ENCODE peak calls at places on chromosomes 5 and 9, in five cellular contexts. One of them, this sample, is unnamed. For H3K4me1, the result is how much of the 10 kb centered on the place peaks cover.

GRCh38 chr9:88953401-88954029 is 37.8 kb upstream of the S1PR3 start:
- DNase-seq in mucosa of descending colon: no peak
- DNase-seq in gastrocnemius medialis: no peak
- DNase-seq in MM.1S: no peak
- DNase-seq in PC-3: no peak
- DNase-seq in this sample: no peak

GRCh38 chr9:123415593-123415930 is 59.6 kb downstream of the CRB2 start:
- DNase-seq in MM.1S: no peak
- DNase-seq in gastrocnemius medialis: no peak
- DNase-seq in mucosa of descending colon: no peak
- DNase-seq in PC-3: no peak
- DNase-seq in this sample: peak

GRCh38 chr5:98330871-98331270 is 442.6 kb upstream of the RGMB start:
- DNase-seq in gastrocnemius medialis: no peak
- DNase-seq in PC-3: no peak
- DNase-seq in mucosa of descending colon: no peak
- DNase-seq in MM.1S: no peak
- DNase-seq in this sample: no peak

GRCh38 chr9:123282343-123283047 is 14.1 kb upstream of the STRBP start:
- DNase-seq in gastrocnemius medialis: no peak
- DNase-seq in PC-3: peak
- DNase-seq in mucosa of descending colon: no peak
- DNase-seq in MM.1S: no peak
- DNase-seq in this sample: no peak

GRCh38 chr5:107310181-107310580 is 360.6 kb downstream of the EFNA5 start:
- DNase-seq in gastrocnemius medialis: no peak
- DNase-seq in mucosa of descending colon: no peak
- DNase-seq in PC-3: no peak
- DNase-seq in MM.1S: no peak
- DNase-seq in this sample: no peak

GRCh38 chr5:133944263-133945230 is 23.9 kb downstream of the C5orf15 start:
- DNase-seq in MM.1S: peak
- DNase-seq in PC-3: peak
- DNase-seq in gastrocnemius medialis: no peak
- DNase-seq in mucosa of descending colon: peak
- DNase-seq in this sample: no peak

GRCh38 chr9:16445141-16445920 is 425.1 kb downstream of the BNC2 start:
- DNase-seq in gastrocnemius medialis: no peak
- DNase-seq in MM.1S: no peak
- DNase-seq in mucosa of descending colon: no peak
- DNase-seq in PC-3: peak
- DNase-seq in this sample: no peak

GRCh38 chr9:80885894-80886293 is 803.5 kb downstream of the TLE1 start:
- DNase-seq in gastrocnemius medialis: no peak
- DNase-seq in PC-3: peak
- DNase-seq in MM.1S: no peak
- DNase-seq in mucosa of descending colon: peak
- DNase-seq in this sample: no peak

GRCh38 chr5:38751103-38751502 is 94.7 kb upstream of the OSMR start:
- DNase-seq in MM.1S: no peak
- DNase-seq in PC-3: peak
- DNase-seq in mucosa of descending colon: no peak
- DNase-seq in gastrocnemius medialis: no peak
- DNase-seq in this sample: no peak

GRCh38 chr9:136024286-136024685 is 63.1 kb upstream of the UBAC1 start:
- DNase-seq in MM.1S: no peak
- DNase-seq in PC-3: no peak
- DNase-seq in mucosa of descending colon: no peak
- DNase-seq in gastrocnemius medialis: no peak
- DNase-seq in this sample: no peak

GRCh38 chr9:83538172-83538889 is at the start of gene FRMD3:
- DNase-seq in PC-3: peak
- DNase-seq in mucosa of descending colon: peak
- DNase-seq in gastrocnemius medialis: peak
- DNase-seq in MM.1S: peak
- DNase-seq in this sample: peak

GRCh38 chr9:132078369-132079356 is 1.0 kb downstream of the MED27 start:
- DNase-seq in mucosa of descending colon: peak
- DNase-seq in MM.1S: no peak
- DNase-seq in PC-3: peak
- DNase-seq in gastrocnemius medialis: no peak
- DNase-seq in this sample: no peak

GRCh38 chr5:132063090-132063911 is 2.8 kb downstream of the IL3 start:
- DNase-seq in gastrocnemius medialis: peak
- DNase-seq in MM.1S: peak
- DNase-seq in mucosa of descending colon: peak
- DNase-seq in PC-3: peak
- DNase-seq in this sample: peak

GRCh38 chr9:130311774-130312140 is 46.2 kb downstream of the HMCN2 start:
- DNase-seq in PC-3: no peak
- DNase-seq in gastrocnemius medialis: no peak
- DNase-seq in MM.1S: no peak
- DNase-seq in mucosa of descending colon: no peak
- DNase-seq in this sample: peak

GRCh38 chr5:177023247-177023703 is 779 bp downstream of the ZNF346 start:
- DNase-seq in mucosa of descending colon: no peak
- DNase-seq in PC-3: peak
- DNase-seq in MM.1S: no peak
- DNase-seq in gastrocnemius medialis: no peak
- DNase-seq in this sample: no peak

GRCh38 chr9:111975709-111976108 is 79.1 kb downstream of the UGCG start:
- DNase-seq in MM.1S: peak
- DNase-seq in gastrocnemius medialis: no peak
- DNase-seq in PC-3: peak
- DNase-seq in mucosa of descending colon: peak
- DNase-seq in this sample: no peak

GRCh38 chr9:110911659-110912473 is 126.4 kb downstream of the LPAR1 start:
- DNase-seq in gastrocnemius medialis: no peak
- DNase-seq in mucosa of descending colon: no peak
- DNase-seq in MM.1S: no peak
- DNase-seq in PC-3: peak
- DNase-seq in this sample: no peak

GRCh38 chr9:81874228-81874627 is 54.0 kb upstream of the SPATA31D4 start:
- DNase-seq in mucosa of descending colon: no peak
- DNase-seq in MM.1S: no peak
- DNase-seq in gastrocnemius medialis: no peak
- DNase-seq in PC-3: no peak
- DNase-seq in this sample: no peak

GRCh38 chr9:109403766-109404320 is 83.0 kb upstream of the EPB41L4B start:
- DNase-seq in PC-3: no peak
- DNase-seq in MM.1S: no peak
- DNase-seq in mucosa of descending colon: no peak
- DNase-seq in gastrocnemius medialis: no peak
- DNase-seq in this sample: no peak

GRCh38 chr9:111891910-111892499 is 4.6 kb upstream of the UGCG start:
- DNase-seq in PC-3: peak
- DNase-seq in gastrocnemius medialis: no peak
- DNase-seq in MM.1S: no peak
- DNase-seq in mucosa of descending colon: peak
- DNase-seq in this sample: no peak

GRCh38 chr9:18786936-18787658 is 245.9 kb downstream of the SAXO1 start:
- DNase-seq in MM.1S: no peak
- DNase-seq in PC-3: no peak
- DNase-seq in mucosa of descending colon: no peak
- DNase-seq in gastrocnemius medialis: no peak
- DNase-seq in this sample: no peak

GRCh38 chr5:150272531-150272930 is 17.0 kb downstream of the CAMK2A start:
- DNase-seq in PC-3: peak
- DNase-seq in mucosa of descending colon: peak
- DNase-seq in gastrocnemius medialis: no peak
- DNase-seq in MM.1S: peak
- DNase-seq in this sample: no peak

GRCh38 chr5:17218353-17219005 is 1.0 kb downstream of the BASP1 start:
- DNase-seq in PC-3: peak
- DNase-seq in gastrocnemius medialis: no peak
- DNase-seq in mucosa of descending colon: peak
- DNase-seq in MM.1S: peak
- DNase-seq in this sample: peak

GRCh38 chr9:34370970-34371880 is 5.5 kb downstream of the MYORG start:
- DNase-seq in gastrocnemius medialis: no peak
- DNase-seq in PC-3: no peak
- DNase-seq in mucosa of descending colon: no peak
- DNase-seq in MM.1S: no peak
- DNase-seq in this sample: no peak

GRCh38 chr9:131513177-131513576 is 10.5 kb downstream of the POMT1 start:
- DNase-seq in MM.1S: no peak
- DNase-seq in gastrocnemius medialis: no peak
- DNase-seq in PC-3: no peak
- DNase-seq in mucosa of descending colon: no peak
- DNase-seq in this sample: no peak

GRCh38 chr9:134633362-134634142 is 8.1 kb upstream of the COL5A1 start:
- DNase-seq in PC-3: no peak
- DNase-seq in gastrocnemius medialis: peak
- DNase-seq in MM.1S: no peak
- DNase-seq in mucosa of descending colon: no peak
- DNase-seq in this sample: peak

GRCh38 chr5:67971223-67971830 is 244.2 kb upstream of the PIK3R1 start:
- DNase-seq in MM.1S: no peak
- DNase-seq in mucosa of descending colon: no peak
- DNase-seq in PC-3: no peak
- DNase-seq in gastrocnemius medialis: peak
- DNase-seq in this sample: no peak

GRCh38 chr5:103358305-103358996 is 99.9 kb downstream of the MACIR start:
- DNase-seq in MM.1S: no peak
- DNase-seq in gastrocnemius medialis: no peak
- DNase-seq in mucosa of descending colon: no peak
- DNase-seq in PC-3: no peak
- DNase-seq in this sample: no peak

GRCh38 chr5:1467341-1468246 is 22.4 kb upstream of the SLC6A3 start:
- DNase-seq in MM.1S: no peak
- DNase-seq in gastrocnemius medialis: no peak
- DNase-seq in PC-3: no peak
- DNase-seq in mucosa of descending colon: no peak
- DNase-seq in this sample: peak

GRCh38 chr9:15264918-15265317 is 42.1 kb downstream of the TTC39B start:
- DNase-seq in mucosa of descending colon: no peak
- DNase-seq in gastrocnemius medialis: no peak
- DNase-seq in MM.1S: no peak
- DNase-seq in PC-3: no peak
- DNase-seq in this sample: no peak

GRCh38 chr9:15268317-15268716 is 38.7 kb downstream of the TTC39B start:
- DNase-seq in mucosa of descending colon: no peak
- DNase-seq in PC-3: no peak
- DNase-seq in gastrocnemius medialis: no peak
- DNase-seq in MM.1S: no peak
- DNase-seq in this sample: no peak

DNA sequence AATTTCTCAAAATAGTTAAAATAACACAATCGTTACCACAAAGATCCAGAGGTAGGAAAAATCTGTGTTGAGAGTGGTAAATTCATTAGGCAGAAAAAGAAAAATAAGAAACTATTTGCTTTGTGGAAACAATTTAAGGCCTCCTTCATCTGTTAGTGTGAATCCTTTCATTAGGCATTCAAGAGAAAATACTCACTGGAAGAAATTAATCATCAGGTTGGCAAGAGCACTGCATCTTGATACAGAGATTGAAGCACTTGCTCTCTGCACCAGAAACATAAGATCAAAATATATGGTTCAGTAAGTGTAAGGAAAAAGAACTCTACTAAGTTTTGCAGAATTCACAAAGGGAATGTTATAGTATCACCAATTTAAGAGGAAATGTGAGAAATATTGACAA is 44.4 kb downstream of the TTC39B start:
- DNase-seq in mucosa of descending colon: no peak
- DNase-seq in PC-3: no peak
- DNase-seq in gastrocnemius medialis: no peak
- DNase-seq in MM.1S: no peak
- DNase-seq in this sample: no peak
- H3K4me1 ChIP-seq in mucosa of descending colon: under half
- H3K4me1 ChIP-seq in PC-3: under half
- H3K4me1 ChIP-seq in gastrocnemius medialis: under half
- H3K4me1 ChIP-seq in MM.1S: under half
- H3K4me1 ChIP-seq in this sample: under half

GRCh38 chr9:126775926-126776325 is 28.9 kb upstream of the ZBTB43 start:
- DNase-seq in gastrocnemius medialis: no peak
- DNase-seq in MM.1S: no peak
- DNase-seq in PC-3: peak
- DNase-seq in mucosa of descending colon: no peak
- DNase-seq in this sample: no peak

GRCh38 chr9:126777733-126778132 is 27.1 kb upstream of the ZBTB43 start:
- DNase-seq in PC-3: peak
- DNase-seq in MM.1S: no peak
- DNase-seq in gastrocnemius medialis: no peak
- DNase-seq in mucosa of descending colon: no peak
- DNase-seq in this sample: no peak

DNA sequence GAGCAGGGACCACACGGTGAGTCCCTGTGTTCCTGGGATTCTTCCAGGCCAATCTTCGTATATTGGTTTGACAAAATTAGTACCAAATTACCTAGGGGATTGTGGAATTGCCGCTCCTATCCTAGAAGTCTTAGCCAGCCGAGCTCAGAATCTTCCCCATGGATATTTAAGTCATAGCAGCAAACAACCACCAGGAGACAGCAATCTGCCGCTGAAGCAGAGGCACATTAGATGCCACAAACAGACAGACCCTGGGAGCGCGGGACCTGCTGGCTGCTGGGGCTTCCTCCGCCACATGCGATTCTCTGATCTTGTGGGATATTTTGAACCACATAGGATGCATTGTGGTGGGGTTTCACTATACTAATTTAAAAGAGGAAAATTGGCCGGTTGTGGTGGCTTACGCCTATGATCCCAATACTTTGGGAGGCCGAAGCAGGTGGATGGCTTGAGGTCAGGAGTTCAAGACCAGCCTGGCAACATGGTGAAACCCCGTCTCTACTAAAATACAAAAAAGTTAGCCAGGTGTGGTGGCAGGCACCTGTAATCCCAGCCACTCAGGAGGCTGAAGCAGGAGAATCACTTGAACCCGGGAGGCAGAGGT is 31.7 kb upstream of the ZBTB43 start:
- DNase-seq in MM.1S: no peak
- DNase-seq in PC-3: peak
- DNase-seq in gastrocnemius medialis: no peak
- DNase-seq in mucosa of descending colon: peak
- DNase-seq in this sample: no peak
- TF ChIP-seq CTCF in MM.1S: peak
- TF ChIP-seq CTCF in PC-3: peak
- TF ChIP-seq CTCF in gastrocnemius medialis: no peak
- TF ChIP-seq CTCF in mucosa of descending colon: no peak
- TF ChIP-seq CTCF in this sample: peak

GRCh38 chr9:113375057-113376023 is 1.4 kb downstream of the HDHD3 start:
- DNase-seq in gastrocnemius medialis: no peak
- DNase-seq in mucosa of descending colon: peak
- DNase-seq in PC-3: peak
- DNase-seq in MM.1S: no peak
- DNase-seq in this sample: no peak
- H3K4me3 ChIP-seq in gastrocnemius medialis: peak
- H3K4me3 ChIP-seq in mucosa of descending colon: peak
- H3K4me3 ChIP-seq in PC-3: peak
- H3K4me3 ChIP-seq in MM.1S: peak
- H3K4me3 ChIP-seq in this sample: peak

GRCh38 chr9:8287970-8288369 is 488.4 kb upstream of the DMAC1 start:
- DNase-seq in MM.1S: no peak
- DNase-seq in PC-3: no peak
- DNase-seq in gastrocnemius medialis: no peak
- DNase-seq in mucosa of descending colon: no peak
- DNase-seq in this sample: no peak

GRCh38 chr9:8287501-8287900 is 487.9 kb upstream of the DMAC1 start:
- DNase-seq in MM.1S: no peak
- DNase-seq in gastrocnemius medialis: no peak
- DNase-seq in PC-3: no peak
- DNase-seq in mucosa of descending colon: peak
- DNase-seq in this sample: no peak

GRCh38 chr9:8282555-8282954 is 483.0 kb upstream of the DMAC1 start:
- DNase-seq in PC-3: no peak
- DNase-seq in gastrocnemius medialis: no peak
- DNase-seq in MM.1S: no peak
- DNase-seq in mucosa of descending colon: no peak
- DNase-seq in this sample: no peak

GRCh38 chr9:8284835-8285234 is 485.3 kb upstream of the DMAC1 start:
- DNase-seq in PC-3: no peak
- DNase-seq in gastrocnemius medialis: no peak
- DNase-seq in MM.1S: no peak
- DNase-seq in mucosa of descending colon: no peak
- DNase-seq in this sample: no peak
- H3K4me1 ChIP-seq in PC-3: under half
- H3K4me1 ChIP-seq in gastrocnemius medialis: under half
- H3K4me1 ChIP-seq in MM.1S: under half
- H3K4me1 ChIP-seq in mucosa of descending colon: under half
- H3K4me1 ChIP-seq in this sample: under half

This sample was measured in kidney.